ENCODE peak calls at places on chromosomes 5 and 9, in nine cellular contexts. Q, B, P, E, F, I, T, W and H are unnamed samples.

GRCh38 chr5:132591140-132591539 is 34.4 kb downstream of the RAD50 start:
- DNase-seq in Q (peak; percentile 38), B (no peak), P (no peak), E (no peak), F (no peak), I (no peak), T (no peak), W (no peak), H (no peak)

GRCh38 chr5:32639943-32640342 is 54.6 kb downstream of the SUB1 start:
- DNase-seq in Q (no peak), B (no peak), P (no peak), E (no peak), F (no peak), I (no peak), T (no peak), W (no peak), H (no peak)

GRCh38 chr5:9698125-9698848 is 68.1 kb upstream of the TAS2R1 start:
- DNase-seq in Q (peak; percentile 71), B (no peak), P (no peak), E (no peak), F (no peak), I (no peak), T (no peak), W (no peak), H (no peak)

GRCh38 chr5:77915346-77915745 is 139.2 kb upstream of the TBCA start:
- DNase-seq in Q (no peak), B (no peak), P (no peak), E (no peak), F (no peak), I (no peak), T (no peak), W (no peak), H (no peak)

GRCh38 chr5:61768692-61769281 is 436.7 kb downstream of the ZSWIM6 start:
- DNase-seq in Q (peak; percentile 3), B (no peak), P (peak; percentile 8), E (no peak), F (peak; percentile 69), I (no peak), T (no peak), W (peak; percentile 29), H (peak; percentile 24)

GRCh38 chr9:135346438-135347050 is 133.0 kb upstream of the PPP1R26 start:
- DNase-seq in Q (no peak), B (no peak), P (no peak), E (no peak), F (no peak), I (no peak), T (no peak), W (no peak), H (no peak)

GRCh38 chr9:132857031-132857430 is 21.1 kb downstream of the AK8 start:
- DNase-seq in Q (peak; percentile 72), B (no peak), P (no peak), E (peak; percentile 88), F (no peak), I (no peak), T (peak; percentile 81), W (peak; percentile 55), H (no peak)

GRCh38 chr5:68250662-68251298 is 35.2 kb downstream of the PIK3R1 start:
- DNase-seq in Q (no peak), B (no peak), P (no peak), E (no peak), F (no peak), I (no peak), T (no peak), W (no peak), H (no peak)

GRCh38 chr5:29089591-29090141 is 2051.3 kb upstream of the CDH9 start:
- DNase-seq in Q (no peak), B (no peak), P (no peak), E (no peak), F (no peak), I (no peak), T (no peak), W (no peak), H (no peak)

GRCh38 chr9:92476962-92477361 is 5.3 kb downstream of the ASPN start:
- DNase-seq in Q (no peak), B (no peak), P (no peak), E (no peak), F (no peak), I (no peak), T (no peak), W (no peak), H (no peak)

DNA sequence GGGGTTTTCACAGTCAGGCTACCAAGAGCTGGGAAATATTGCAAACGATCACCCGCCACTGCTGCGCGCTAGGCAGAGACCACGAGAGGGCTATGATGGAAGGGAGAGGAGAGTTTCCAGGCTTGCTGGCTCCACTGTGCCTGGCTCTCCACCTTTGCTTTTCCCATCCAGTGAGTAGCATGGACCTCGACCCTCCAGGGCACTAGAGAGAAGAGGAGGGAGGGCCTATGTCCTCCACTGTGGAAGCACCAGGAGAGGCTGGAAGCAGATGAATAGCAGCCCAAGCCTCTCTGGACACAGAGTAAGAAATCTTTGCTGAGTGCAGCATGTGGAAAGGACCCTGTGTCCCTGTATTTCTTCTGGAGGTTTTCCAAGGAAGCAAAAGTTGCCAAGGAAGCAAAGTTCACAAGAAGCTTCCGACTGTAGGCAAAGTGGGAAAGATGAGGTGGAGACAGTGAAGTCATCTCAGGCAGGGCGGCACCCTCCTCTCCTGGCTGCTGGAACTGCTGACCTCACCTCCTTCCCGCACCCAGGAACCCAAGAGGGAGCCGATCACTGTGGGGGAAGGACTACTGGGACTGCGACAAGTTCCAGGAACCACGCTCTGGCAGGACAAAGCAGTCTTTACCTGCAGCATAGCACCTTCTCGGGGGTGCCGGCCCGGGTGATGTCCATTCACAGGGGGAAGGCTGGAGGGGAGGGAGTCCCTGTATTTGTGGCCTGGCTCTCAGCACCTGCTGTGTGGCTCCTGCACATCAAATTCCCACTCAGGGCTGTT is 79.6 kb downstream of the CSNK1A1 start:
- DNase-seq in Q (peak; percentile 57), B (peak; percentile 85), P (no peak), E (peak; percentile 67), F (peak; percentile 58), I (no peak), T (no peak), W (peak; percentile 65), H (no peak)
- TF ChIP-seq POLR2A in Q (no peak), B (peak; percentile 36), P (no peak), E (no peak), F (no peak), I (no peak), T (no peak), W (no peak), H (no peak)

DNA sequence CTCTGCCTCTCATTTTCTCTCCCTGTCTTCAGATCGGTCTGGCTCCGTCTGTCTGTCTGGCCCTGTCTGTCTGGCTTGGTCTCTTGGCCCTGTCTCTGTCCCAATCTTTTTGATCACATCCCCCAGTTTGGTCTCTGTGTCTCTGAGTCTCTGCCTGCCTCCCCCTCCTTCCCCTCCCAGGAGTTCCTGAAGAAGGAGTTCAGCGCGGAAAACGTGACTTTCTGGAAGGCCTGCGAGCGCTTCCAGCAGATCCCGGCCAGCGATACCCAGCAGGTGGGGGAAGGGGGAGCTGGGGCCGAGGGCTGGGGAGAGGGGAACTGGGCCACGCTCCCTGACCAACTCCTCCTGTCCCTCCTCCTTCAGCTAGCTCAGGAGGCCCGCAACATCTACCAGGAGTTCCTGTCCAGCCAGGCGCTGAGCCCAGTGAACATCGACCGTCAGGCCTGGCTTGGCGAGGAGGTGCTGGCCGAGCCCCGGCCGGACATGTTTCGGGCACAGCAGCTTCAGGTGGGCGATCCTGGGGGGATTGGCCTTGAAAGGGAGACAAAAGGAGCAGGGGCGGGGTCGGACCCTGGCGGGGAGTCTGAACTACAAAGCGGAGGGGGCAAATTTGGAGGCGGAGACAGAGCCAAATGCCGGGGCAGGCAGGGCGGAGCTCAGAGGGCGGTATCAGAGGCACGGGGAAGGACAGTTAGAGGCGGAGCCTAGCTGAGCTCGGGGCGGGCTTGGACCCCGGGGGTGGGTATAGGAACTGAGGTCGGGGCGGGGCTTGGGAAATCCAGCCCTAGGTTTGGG is 9.0 kb downstream of the RGS14 start:
- DNase-seq in Q (peak; percentile 68), B (peak; percentile 87), P (no peak), E (peak; percentile 97), F (no peak), I (peak; percentile 86), T (peak; percentile 96), W (peak; percentile 95), H (peak; percentile 96)
- TF ChIP-seq POLR2A in Q (no peak), B (no peak), P (no peak), E (no peak), F (no peak), I (no peak), T (peak; percentile 49), W (peak; percentile 31), H (peak; percentile 71)

DNA sequence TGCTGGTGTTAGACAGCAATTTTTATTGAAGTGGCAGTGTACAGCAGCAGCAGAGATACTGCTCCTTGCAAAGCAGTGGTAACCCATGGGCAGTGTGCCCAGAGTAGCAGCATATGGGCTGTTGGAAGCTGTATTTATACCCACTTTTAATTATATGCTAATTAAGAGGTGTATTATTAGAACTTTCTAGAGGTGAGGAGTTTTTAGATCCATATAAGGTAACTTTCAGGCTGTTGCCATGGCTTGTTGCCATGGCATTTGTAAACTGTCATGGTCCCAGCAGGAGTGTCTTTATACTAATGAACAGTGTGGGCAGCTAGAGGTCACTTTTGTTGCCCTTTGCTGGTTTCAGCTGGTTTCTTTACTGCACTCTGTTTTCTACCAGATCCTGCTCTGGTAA is 3.7 kb upstream of the PJA2 start:
- DNase-seq in Q (peak; percentile 58), B (no peak), P (no peak), E (no peak), F (no peak), I (no peak), T (no peak), W (peak; percentile 54), H (no peak)
- TF ChIP-seq POLR2A in Q (no peak), B (no peak), P (no peak), E (no peak), F (no peak), I (no peak), T (no peak), W (no peak), H (no peak)

GRCh38 chr5:140174472-140175366 is at the start of gene CYSTM1:
- DNase-seq in Q (peak; percentile 91), B (peak; percentile 99), P (peak; percentile 90), E (peak; percentile 99), F (peak; percentile 92), I (peak; percentile 99), T (peak; percentile 95), W (peak; percentile 98), H (peak; percentile 98)
- TF ChIP-seq POLR2A in Q (no peak), B (peak; percentile 97), P (peak; percentile 76), E (peak; percentile 5), F (peak; percentile 68), I (no peak), T (peak; percentile 93), W (peak; percentile 94), H (peak; percentile 88)